ENCODE peak calls at places on chromosomes 16 and 17, in five cellular contexts. K is Caco-2, B is A549, Z is breast epithelium, H is HFF-Myc. U is an unnamed sample.

GRCh38 chr16:74949309-74949708 is 35.6 kb downstream of the WDR59 start:
- DNase-seq in Z (no peak), H (no peak), K (no peak), B (no peak), U (no peak)

GRCh38 chr17:62064791-62065563 is at the start of gene MED13:
- DNase-seq in H (no peak), K (peak), B (peak), Z (peak), U (no peak)

GRCh38 chr17:76714822-76715461 is 4.2 kb upstream of the MXRA7 start:
- DNase-seq in Z (no peak), K (peak), H (no peak), B (peak), U (no peak)

GRCh38 chr17:2982854-2983636 is 80.4 kb downstream of the OR1D5 start:
- DNase-seq in K (no peak), Z (peak), H (no peak), B (peak), U (no peak)

GRCh38 chr16:68086860-68087268 is 1.7 kb downstream of the NFATC3 start:
- DNase-seq in K (no peak), B (no peak), H (no peak), Z (no peak), U (no peak)

GRCh38 chr17:10048951-10049350 is 143.9 kb upstream of the RCVRN start:
- DNase-seq in K (no peak), B (no peak), H (no peak), Z (no peak), U (no peak)

GRCh38 chr17:511833-512251 is 159.2 kb upstream of the RPH3AL start:
- DNase-seq in H (no peak), Z (no peak), K (no peak), B (no peak), U (no peak)

GRCh38 chr17:56912105-56912999 is 1.5 kb downstream of the TRIM25 start:
- DNase-seq in H (no peak), B (no peak), Z (peak), K (no peak), U (no peak)

GRCh38 chr17:16940116-16940881 is 31.6 kb downstream of the TNFRSF13B start:
- DNase-seq in K (peak), H (no peak), Z (no peak), B (no peak), U (no peak)

GRCh38 chr16:19588661-19589060 is 33.2 kb downstream of the VPS35L start:
- DNase-seq in B (no peak), K (no peak), H (no peak), Z (no peak), U (no peak)

GRCh38 chr17:5815396-5815795 is 231.1 kb upstream of the NLRP1 start:
- DNase-seq in B (no peak), Z (no peak), K (no peak), H (no peak), U (no peak)

GRCh38 chr17:49901460-49902331 is 53.8 kb upstream of the TAC4 start:
- DNase-seq in K (peak), H (no peak), B (no peak), Z (no peak), U (no peak)

GRCh38 chr17:32142038-32142856 is at the start of gene RHOT1:
- DNase-seq in K (peak), Z (peak), H (peak), B (peak), U (peak)

GRCh38 chr17:54007855-54008254 is 185.1 kb downstream of the KIF2B start:
- DNase-seq in H (no peak), K (no peak), B (no peak), Z (no peak), U (no peak)

GRCh38 chr16:10675221-10675620 is 19.5 kb downstream of the TEKT5 start:
- DNase-seq in B (no peak), K (no peak), H (no peak), Z (no peak), U (no peak)

GRCh38 chr16:47676628-47677177 is 215.6 kb downstream of the PHKB start:
- DNase-seq in K (no peak), H (no peak), B (no peak), Z (no peak), U (no peak)

GRCh38 chr16:49510141-49510540 is 136.5 kb downstream of the C16orf78 start:
- DNase-seq in H (no peak), Z (no peak), K (no peak), B (no peak), U (no peak)

GRCh38 chr16:88957887-88958577 is 19.0 kb downstream of the CBFA2T3 start:
- DNase-seq in Z (no peak), K (no peak), B (no peak), H (no peak), U (no peak)

GRCh38 chr16:23365602-23366240 is 63.6 kb downstream of the SCNN1B start:
- DNase-seq in B (peak), K (no peak), H (no peak), Z (no peak), U (no peak)

GRCh38 chr17:77352996-77353395 is 212.2 kb downstream of the SEC14L1 start:
- DNase-seq in B (no peak), H (no peak), K (no peak), Z (no peak), U (no peak)

GRCh38 chr17:44065668-44066203 is 735 bp downstream of the LSM12 start:
- DNase-seq in H (no peak), Z (no peak), K (no peak), B (no peak), U (no peak)
- H3K4me3 ChIP-seq in H (peak), Z (peak), K (peak), B (peak), U (peak)

GRCh38 chr16:21663889-21664647 is at the start of gene OTOA:
- DNase-seq in H (no peak), Z (no peak), B (no peak), K (no peak), U (no peak)
- H3K4me3 ChIP-seq in H (no peak), Z (peak), B (peak), K (no peak), U (no peak)

DNA sequence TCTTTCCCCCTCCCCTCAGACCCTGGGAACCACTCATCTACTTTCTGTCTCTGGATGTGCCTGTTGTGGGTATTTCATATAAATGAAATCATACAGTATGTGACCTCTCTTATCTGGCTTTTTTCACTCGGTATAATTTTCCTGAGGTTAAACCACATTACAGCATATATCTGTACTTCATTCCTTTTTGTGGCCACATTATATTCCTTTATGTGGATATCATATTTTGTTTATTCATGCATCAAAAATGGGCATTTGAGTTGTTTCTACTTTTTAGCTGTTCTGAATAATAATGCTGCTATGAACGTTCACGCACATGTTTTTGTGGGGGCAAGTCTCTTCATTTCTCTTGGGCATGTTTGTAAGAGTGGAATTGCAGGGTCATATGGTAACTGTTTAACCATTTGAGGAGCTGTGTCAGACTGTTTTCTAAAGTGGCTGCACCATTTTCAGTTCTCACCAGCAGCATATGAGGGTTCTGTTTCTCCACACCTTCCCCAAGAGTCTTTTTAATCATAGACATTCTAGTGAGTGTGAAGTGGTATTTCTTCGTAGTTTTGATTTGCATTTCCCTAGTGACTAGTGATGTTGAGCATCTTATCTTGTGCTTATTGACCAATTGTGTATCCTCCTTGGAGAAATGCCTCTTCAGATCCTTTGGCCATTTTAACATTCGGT is 3.8 kb downstream of the SNX29 start:
- DNase-seq in K (no peak), Z (no peak), H (no peak), B (no peak), U (no peak)
- H3K4me3 ChIP-seq in K (no peak), Z (no peak), H (no peak), B (no peak), U (no peak)

DNA sequence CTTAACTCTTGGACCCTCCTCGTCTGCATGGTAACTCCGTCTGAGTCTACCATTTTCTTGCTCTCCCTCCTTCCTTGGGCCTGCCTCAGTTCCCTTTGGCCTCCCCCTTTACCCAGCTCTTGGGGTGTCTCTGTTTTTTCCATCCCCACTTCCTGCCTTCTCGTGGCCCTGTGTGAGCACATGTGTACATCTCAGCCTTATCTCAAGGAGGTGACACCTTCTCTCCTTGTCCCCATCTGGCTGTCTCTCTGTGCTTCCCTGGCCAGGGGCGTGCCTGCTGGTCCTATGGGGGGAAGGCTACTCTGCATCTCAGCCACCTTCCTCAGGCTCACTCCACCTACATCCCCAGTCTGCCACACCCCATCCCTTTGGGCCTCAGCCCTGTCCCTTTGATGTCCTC is 6.6 kb downstream of the CTF1 start:
- DNase-seq in B (no peak), H (no peak), K (no peak), Z (no peak), U (no peak)
- H3K4me3 ChIP-seq in B (no peak), H (no peak), K (no peak), Z (peak), U (no peak)

DNA sequence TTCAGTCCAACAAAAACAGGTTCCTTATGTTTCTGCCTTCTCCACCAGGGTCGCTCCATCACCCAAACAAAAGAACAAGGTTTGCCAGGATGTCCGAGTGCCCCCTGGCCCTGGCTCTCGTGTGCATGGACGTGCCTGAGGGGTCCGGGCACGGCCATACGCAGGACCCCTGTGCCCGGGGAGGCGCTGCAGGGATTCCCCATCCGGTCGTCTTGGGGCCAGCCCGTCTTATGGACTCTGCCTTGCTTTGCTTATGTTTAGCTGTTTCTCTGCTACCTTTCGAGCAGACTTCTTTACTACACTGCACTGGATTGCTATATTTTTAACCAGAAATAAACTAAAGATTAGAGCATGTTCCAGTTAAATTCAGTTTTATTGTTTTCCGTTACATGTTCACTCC is 68.0 kb downstream of the KLHDC4 start:
- DNase-seq in H (no peak), K (no peak), B (no peak), Z (no peak), U (no peak)
- H3K4me3 ChIP-seq in H (no peak), K (no peak), B (no peak), Z (no peak), U (no peak)

GRCh38 chr17:41787021-41787418 is 509 bp upstream of the JUP start:
- DNase-seq in B (no peak), K (no peak), H (no peak), Z (no peak), U (no peak)
- H3K4me3 ChIP-seq in B (peak), K (no peak), H (no peak), Z (peak), U (peak)

GRCh38 chr16:58417035-58417434 is 24.8 kb downstream of the GINS3 start:
- DNase-seq in H (no peak), B (no peak), Z (no peak), K (peak), U (no peak)
- H3K4me3 ChIP-seq in H (no peak), B (no peak), Z (no peak), K (no peak), U (no peak)

GRCh38 chr16:3148256-3149192 is 13.7 kb downstream of the ZNF213 start:
- DNase-seq in B (no peak), H (no peak), Z (no peak), K (no peak), U (no peak)
- H3K4me3 ChIP-seq in B (no peak), H (no peak), Z (no peak), K (no peak), U (no peak)

GRCh38 chr16:30541502-30542329 is 7.1 kb upstream of the ZNF747 start:
- DNase-seq in Z (no peak), B (no peak), H (no peak), K (peak), U (no peak)
- H3K4me3 ChIP-seq in Z (no peak), B (no peak), H (no peak), K (peak), U (no peak)

DNA sequence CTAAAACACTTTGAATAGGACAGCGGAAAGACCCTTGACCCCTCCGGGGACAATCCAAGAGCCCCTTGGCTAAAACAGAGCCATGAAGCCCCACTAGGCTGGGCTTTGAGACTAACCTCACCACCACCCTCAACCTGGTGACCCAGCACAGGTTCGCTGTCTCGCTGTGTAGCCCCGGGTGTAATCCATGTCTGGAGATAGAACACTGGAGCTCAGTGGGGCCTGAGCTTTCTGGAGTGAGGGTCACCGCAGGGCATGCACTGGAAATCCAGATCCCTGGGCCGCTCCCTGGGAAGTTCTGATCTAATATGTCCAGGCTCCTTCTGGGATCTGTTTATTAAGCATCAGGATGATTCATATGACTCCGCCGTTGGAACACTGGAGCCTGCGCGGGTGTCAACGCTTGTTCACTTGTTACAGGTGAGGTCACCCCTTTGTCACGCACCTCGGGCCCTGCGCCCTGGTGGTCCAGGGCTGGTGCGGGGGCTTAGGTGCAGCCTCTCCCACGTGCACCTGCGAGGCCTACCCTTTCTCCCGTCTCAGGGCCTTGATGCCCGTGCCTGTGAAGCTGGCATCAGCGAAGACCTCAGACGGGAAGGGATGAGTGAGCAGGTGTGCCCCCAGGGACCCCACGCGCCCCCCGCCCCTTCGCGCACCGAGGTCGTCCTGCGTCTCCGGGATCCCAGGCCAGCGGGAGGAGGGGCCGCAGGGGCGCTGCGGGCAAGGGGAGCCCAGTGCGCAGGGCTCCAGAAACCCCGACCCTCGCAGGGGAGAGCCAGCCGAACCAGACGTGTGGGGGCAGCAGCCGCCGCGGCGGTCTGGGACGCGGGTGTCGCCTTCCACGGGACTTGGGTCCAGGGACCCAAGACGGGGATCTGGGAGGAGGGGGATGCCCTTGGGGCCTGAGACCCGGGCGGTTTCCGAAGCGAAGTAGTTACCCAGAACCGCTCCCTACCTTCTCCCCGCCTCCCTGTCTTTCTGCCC is 224.1 kb upstream of the FOXF1 start:
- DNase-seq in H (no peak), B (no peak), K (no peak), Z (no peak), U (no peak)
- H3K4me3 ChIP-seq in H (no peak), B (no peak), K (no peak), Z (no peak), U (no peak)